ENCODE peak calls at places on chromosomes 16 and 17, in four cellular contexts. U is breast epithelium, W is SK-N-SH, C is GM23338. N is an unnamed sample.

GRCh38 chr16:83615131-83615530 is 192.6 kb upstream of the HSBP1 start:
- DNase-seq in U (no peak), W (no peak), C (no peak), N (no peak)

GRCh38 chr17:40366861-40367518 is 2.5 kb upstream of the GJD3 start:
- DNase-seq in U (no peak), W (no peak), C (no peak), N (no peak)

GRCh38 chr17:81456798-81457197 is 55.8 kb downstream of the ACTG1 start:
- DNase-seq in U (no peak), W (no peak), C (no peak), N (no peak)

GRCh38 chr17:42279776-42280630 is 3.8 kb upstream of the STAT5B start:
- DNase-seq in U (peak; percentile 16), W (peak; percentile 9), C (no peak), N (no peak)

GRCh38 chr17:8007836-8008235 is 5.4 kb downstream of the GUCY2D start:
- DNase-seq in U (no peak), W (no peak), C (no peak), N (no peak)

GRCh38 chr17:65514082-65514481 is 47.4 kb downstream of the AXIN2 start:
- DNase-seq in U (peak; percentile 25), W (no peak), C (no peak), N (no peak)

GRCh38 chr16:64196444-64196843 is 925.4 kb downstream of the CDH11 start:
- DNase-seq in U (no peak), W (no peak), C (no peak), N (no peak)

GRCh38 chr17:40554646-40555295 is 10.5 kb downstream of the CCR7 start:
- DNase-seq in U (peak; percentile 17), W (no peak), C (no peak), N (no peak)

GRCh38 chr16:29663020-29663828 is at the start of gene SPN:
- DNase-seq in U (no peak), W (no peak), C (peak; percentile 28), N (no peak)

GRCh38 chr16:1443403-1443973 is 868 bp downstream of the CCDC154 start:
- DNase-seq in U (no peak), W (no peak), C (no peak), N (no peak)

GRCh38 chr16:5621826-5622225 is 524.2 kb upstream of the EEF2KMT start:
- DNase-seq in U (peak; percentile 69), W (peak; percentile 52), C (no peak), N (no peak)

GRCh38 chr17:38587956-38588771 is 17.6 kb downstream of the SRCIN1 start:
- DNase-seq in U (no peak), W (no peak), C (no peak), N (no peak)

GRCh38 chr16:63975669-63976068 is 1146.2 kb downstream of the CDH11 start:
- DNase-seq in U (no peak), W (no peak), C (no peak), N (no peak)

GRCh38 chr16:67169642-67170167 is 633 bp upstream of the NOL3 start:
- DNase-seq in U (no peak), W (peak; percentile 73), C (peak; percentile 94), N (no peak)

GRCh38 chr17:73863761-73864535 is 219.7 kb upstream of the SDK2 start:
- DNase-seq in U (no peak), W (peak; percentile 57), C (no peak), N (no peak)

GRCh38 chr17:61404702-61405046 is 5.0 kb downstream of the TBX2 start:
- DNase-seq in U (no peak), W (peak; percentile 42), C (peak; percentile 59), N (no peak)

GRCh38 chr16:74252329-74252728 is 44.3 kb upstream of the PSMD7 start:
- DNase-seq in U (no peak), W (no peak), C (no peak), N (no peak)

GRCh38 chr17:72079700-72080099 is 41.1 kb upstream of the SOX9 start:
- DNase-seq in U (peak; percentile 36), W (no peak), C (no peak), N (peak; percentile 26)

GRCh38 chr17:82930043-82930923 is 90.5 kb upstream of the ZNF750 start:
- DNase-seq in U (no peak), W (no peak), C (no peak), N (no peak)

GRCh38 chr16:3578610-3579551 is 1.7 kb upstream of the NLRC3 start:
- DNase-seq in U (no peak), W (no peak), C (peak; percentile 39), N (no peak)

GRCh38 chr17:46036491-46036890 is 37.4 kb downstream of the STH start:
- DNase-seq in U (no peak), W (no peak), C (no peak), N (no peak)

GRCh38 chr16:83615553-83615952 is 192.2 kb upstream of the HSBP1 start:
- DNase-seq in U (no peak), W (no peak), C (no peak), N (no peak)

GRCh38 chr16:11349599-11350276 is 4.5 kb downstream of the RMI2 start:
- DNase-seq in U (peak; percentile 71), W (no peak), C (no peak), N (peak; percentile 81)

GRCh38 chr17:50359005-50359699 is 13.2 kb downstream of the XYLT2 start:
- DNase-seq in U (no peak), W (no peak), C (no peak), N (no peak)

DNA sequence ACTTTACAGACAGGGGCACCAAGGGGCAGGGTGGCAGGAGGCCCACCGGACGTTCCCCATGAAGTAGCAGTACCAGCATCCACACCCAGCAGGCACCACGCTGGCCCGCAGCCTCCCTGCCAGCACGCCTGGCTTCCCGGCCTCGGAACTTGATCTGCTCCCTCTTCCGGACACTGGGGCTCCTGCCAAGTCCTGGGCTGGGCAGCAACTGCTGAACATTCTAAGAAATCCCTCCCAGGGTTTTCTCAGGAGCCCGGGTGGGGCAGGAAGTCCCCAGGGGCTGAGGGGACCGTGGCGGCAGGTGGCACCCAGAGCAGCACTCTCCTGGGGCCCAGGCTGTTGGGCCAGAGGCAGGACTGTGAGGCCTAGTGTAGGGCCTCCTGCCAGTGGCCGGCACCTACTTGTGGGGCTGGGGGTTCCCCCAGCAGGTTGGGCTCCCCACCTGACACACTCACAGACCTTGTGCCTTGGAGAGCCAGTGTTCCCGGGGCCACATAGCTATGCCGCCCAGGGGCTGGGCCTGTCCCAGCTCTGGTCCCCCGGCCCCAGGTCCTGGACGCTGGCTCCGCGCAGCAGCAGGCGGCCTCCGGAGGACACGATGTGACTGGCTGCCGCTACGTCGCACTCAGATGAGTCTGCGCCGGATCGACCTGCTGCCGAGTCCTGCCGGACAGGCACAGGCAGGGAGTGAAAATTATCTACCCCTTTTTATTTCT is 86.2 kb upstream of the CBX4 start:
- DNase-seq in U (peak; percentile 60), W (no peak), C (peak; percentile 45), N (peak; percentile 69)
- H3K27ac ChIP-seq in U (peak overlapping the region; percentile 34), W (no peak overlapping the region), C (no peak overlapping the region), N (no peak overlapping the region)

DNA sequence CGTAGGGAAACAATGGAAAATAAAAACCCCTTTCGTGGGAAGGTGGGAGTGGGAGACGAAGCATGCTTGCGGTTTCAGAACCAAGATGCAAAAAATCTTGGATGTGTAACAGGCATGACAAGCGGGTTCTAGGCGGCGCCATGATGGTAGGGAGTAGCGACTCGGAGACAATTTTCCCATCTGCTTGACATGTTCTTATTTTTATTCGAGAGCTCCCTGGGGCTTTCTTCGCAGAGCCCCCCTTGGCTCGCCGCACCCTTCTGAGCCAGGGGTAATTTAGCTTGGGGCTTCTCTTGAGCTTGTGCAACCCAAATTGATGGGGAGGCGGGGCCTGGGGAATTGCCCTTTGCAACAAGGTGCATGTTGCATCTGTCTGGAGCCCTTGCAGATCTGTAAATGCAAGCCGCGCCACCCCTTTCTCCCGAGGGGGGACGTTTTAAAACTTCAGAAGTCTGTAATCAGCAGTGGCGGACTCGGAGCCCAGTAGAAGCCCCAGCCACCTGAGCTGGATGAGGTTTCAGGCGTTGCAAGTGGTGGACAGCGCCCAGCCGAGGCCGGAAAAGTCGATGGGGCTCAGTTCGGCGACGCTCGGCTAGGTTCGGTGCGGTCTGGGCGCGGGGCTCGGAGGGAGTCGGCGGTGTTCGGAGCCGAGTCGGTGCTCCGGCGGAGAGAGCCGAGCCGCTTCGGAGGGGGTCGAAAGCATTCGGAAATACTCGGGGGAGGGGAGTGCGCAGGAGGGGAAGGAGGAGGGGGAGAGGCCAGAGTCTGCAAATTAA is 2.9 kb downstream of the GNAO1 start:
- DNase-seq in U (peak; percentile 54), W (peak; percentile 92), C (peak; percentile 96), N (peak; percentile 78)
- H3K4me3 ChIP-seq in U (peak overlapping the region; percentile 31), W (peak overlapping the region; percentile 55), C (peak overlapping the region; percentile 93), N (peak overlapping the region; percentile 18)

GRCh38 chr16:86448306-86448705 is 62.0 kb upstream of the FOXF1 start:
- DNase-seq in U (no peak), W (no peak), C (no peak), N (no peak)
- TF ChIP-seq POLR2AphosphoS5 in U (no peak), W (no peak), C (no peak), N (no peak)

DNA sequence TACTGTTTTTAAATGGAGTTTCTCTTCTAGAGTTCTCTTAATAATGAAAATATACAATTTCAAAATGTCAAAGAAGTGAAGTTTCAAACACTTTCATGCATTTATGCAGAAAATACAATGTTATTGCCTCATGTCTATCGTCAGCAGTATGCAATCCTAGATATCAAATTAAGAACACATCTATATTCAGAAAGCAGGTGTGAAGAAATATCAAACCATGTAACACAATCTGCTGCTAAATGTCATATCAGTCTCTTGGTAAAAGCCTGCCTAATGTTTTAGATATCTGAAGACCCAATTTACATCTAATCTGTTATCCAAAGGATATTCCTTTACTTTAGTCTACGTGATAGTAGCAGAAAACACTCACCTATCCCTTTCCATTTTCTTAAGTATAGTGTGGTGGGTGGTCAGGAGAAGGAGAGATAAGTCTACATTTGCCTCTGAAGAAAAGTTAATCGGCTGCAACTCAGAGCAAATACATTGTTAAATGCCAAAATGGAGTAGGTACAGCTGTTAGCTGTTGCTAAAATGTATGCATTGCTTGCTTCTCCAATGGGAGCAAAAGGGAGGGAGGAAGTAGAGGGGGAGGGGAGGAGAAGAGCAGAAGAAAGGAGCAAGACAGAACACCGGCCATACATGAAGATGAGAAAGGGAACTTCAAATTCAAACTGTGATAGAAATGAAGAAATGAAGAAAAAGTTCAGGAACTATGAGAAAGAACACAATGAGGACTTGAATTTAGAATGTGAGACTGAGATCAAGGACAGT is 64.9 kb downstream of the ITFG1 start:
- DNase-seq in U (no peak), W (no peak), C (no peak), N (no peak)
- H3K27ac ChIP-seq in U (no peak overlapping the region), W (no peak overlapping the region), C (no peak overlapping the region), N (no peak overlapping the region)